ENCODE peak calls at places on chromosome 10, in nine cellular contexts. One of them, this sample, is unnamed.
A peak's percentile ranks its signal among the peaks of the same experiment; 100 is the strongest.

GRCh38 chr10:96229568-96230030 is 41.8 kb downstream of the BLNK start:
- DNase-seq in hypothalamus: peak; percentile 30
- DNase-seq in PC-3: peak; percentile 69
- DNase-seq in GDM1: peak; percentile 82
- DNase-seq in CD4-positive, CD25-positive, alpha-beta regulatory T cell: peak; percentile 78
- DNase-seq in IMR-90: peak; percentile 58
- DNase-seq in activated naive CD8-positive, alpha-beta T cell treated with anti-CD3 and anti-CD28 coated beads, Interleukin-2, amount 50 U/mL, for 24 hours: peak; percentile 80
- DNase-seq in stimulated activated CD4-positive, alpha-beta T cell treated with anti-CD3 and anti-CD28 coated beads, Interleukin-1b, Interleukin-23, amount 100 ng/mL, for 24 hours: peak; percentile 30
- DNase-seq in GM13977: peak; percentile 72
- DNase-seq in this sample: no peak

GRCh38 chr10:48460148-48460545 is 144.7 kb downstream of the ARHGAP22 start:
- DNase-seq in hypothalamus: no peak
- DNase-seq in PC-3: no peak
- DNase-seq in GDM1: no peak
- DNase-seq in CD4-positive, CD25-positive, alpha-beta regulatory T cell: no peak
- DNase-seq in IMR-90: no peak
- DNase-seq in activated naive CD8-positive, alpha-beta T cell treated with anti-CD3 and anti-CD28 coated beads, Interleukin-2, amount 50 U/mL, for 24 hours: no peak
- DNase-seq in stimulated activated CD4-positive, alpha-beta T cell treated with anti-CD3 and anti-CD28 coated beads, Interleukin-1b, Interleukin-23, amount 100 ng/mL, for 24 hours: no peak
- DNase-seq in GM13977: no peak
- DNase-seq in this sample: no peak

GRCh38 chr10:108037061-108037460 is 872.6 kb upstream of the SORCS1 start:
- DNase-seq in hypothalamus: no peak
- DNase-seq in PC-3: no peak
- DNase-seq in GDM1: no peak
- DNase-seq in CD4-positive, CD25-positive, alpha-beta regulatory T cell: no peak
- DNase-seq in IMR-90: no peak
- DNase-seq in activated naive CD8-positive, alpha-beta T cell treated with anti-CD3 and anti-CD28 coated beads, Interleukin-2, amount 50 U/mL, for 24 hours: no peak
- DNase-seq in stimulated activated CD4-positive, alpha-beta T cell treated with anti-CD3 and anti-CD28 coated beads, Interleukin-1b, Interleukin-23, amount 100 ng/mL, for 24 hours: no peak
- DNase-seq in GM13977: no peak
- DNase-seq in this sample: no peak

GRCh38 chr10:80477813-80478212 is 23.7 kb downstream of the TSPAN14 start:
- DNase-seq in hypothalamus: no peak
- DNase-seq in PC-3: no peak
- DNase-seq in GDM1: no peak
- DNase-seq in CD4-positive, CD25-positive, alpha-beta regulatory T cell: no peak
- DNase-seq in IMR-90: peak; percentile 92
- DNase-seq in activated naive CD8-positive, alpha-beta T cell treated with anti-CD3 and anti-CD28 coated beads, Interleukin-2, amount 50 U/mL, for 24 hours: no peak
- DNase-seq in stimulated activated CD4-positive, alpha-beta T cell treated with anti-CD3 and anti-CD28 coated beads, Interleukin-1b, Interleukin-23, amount 100 ng/mL, for 24 hours: no peak
- DNase-seq in GM13977: no peak
- DNase-seq in this sample: no peak

GRCh38 chr10:51273572-51273971 is 199.3 kb downstream of the PRKG1 start:
- DNase-seq in hypothalamus: no peak
- DNase-seq in PC-3: no peak
- DNase-seq in GDM1: no peak
- DNase-seq in CD4-positive, CD25-positive, alpha-beta regulatory T cell: no peak
- DNase-seq in IMR-90: no peak
- DNase-seq in activated naive CD8-positive, alpha-beta T cell treated with anti-CD3 and anti-CD28 coated beads, Interleukin-2, amount 50 U/mL, for 24 hours: no peak
- DNase-seq in stimulated activated CD4-positive, alpha-beta T cell treated with anti-CD3 and anti-CD28 coated beads, Interleukin-1b, Interleukin-23, amount 100 ng/mL, for 24 hours: no peak
- DNase-seq in GM13977: no peak
- DNase-seq in this sample: no peak

GRCh38 chr10:97685395-97685958 is 1.6 kb downstream of the AVPI1 start:
- DNase-seq in hypothalamus: no peak
- DNase-seq in PC-3: peak; percentile 27
- DNase-seq in GDM1: no peak
- DNase-seq in CD4-positive, CD25-positive, alpha-beta regulatory T cell: no peak
- DNase-seq in IMR-90: peak; percentile 58
- DNase-seq in activated naive CD8-positive, alpha-beta T cell treated with anti-CD3 and anti-CD28 coated beads, Interleukin-2, amount 50 U/mL, for 24 hours: no peak
- DNase-seq in stimulated activated CD4-positive, alpha-beta T cell treated with anti-CD3 and anti-CD28 coated beads, Interleukin-1b, Interleukin-23, amount 100 ng/mL, for 24 hours: no peak
- DNase-seq in GM13977: no peak
- DNase-seq in this sample: no peak

GRCh38 chr10:113960617-113961260 is 82.9 kb upstream of the ADRB1 start:
- DNase-seq in hypothalamus: no peak
- DNase-seq in PC-3: peak; percentile 2
- DNase-seq in GDM1: no peak
- DNase-seq in CD4-positive, CD25-positive, alpha-beta regulatory T cell: peak; percentile 72
- DNase-seq in IMR-90: no peak
- DNase-seq in activated naive CD8-positive, alpha-beta T cell treated with anti-CD3 and anti-CD28 coated beads, Interleukin-2, amount 50 U/mL, for 24 hours: no peak
- DNase-seq in stimulated activated CD4-positive, alpha-beta T cell treated with anti-CD3 and anti-CD28 coated beads, Interleukin-1b, Interleukin-23, amount 100 ng/mL, for 24 hours: no peak
- DNase-seq in GM13977: peak; percentile 17
- DNase-seq in this sample: no peak

GRCh38 chr10:62356447-62356846 is 17.7 kb upstream of the ZNF365 start:
- DNase-seq in hypothalamus: no peak
- DNase-seq in PC-3: no peak
- DNase-seq in GDM1: no peak
- DNase-seq in CD4-positive, CD25-positive, alpha-beta regulatory T cell: no peak
- DNase-seq in IMR-90: no peak
- DNase-seq in activated naive CD8-positive, alpha-beta T cell treated with anti-CD3 and anti-CD28 coated beads, Interleukin-2, amount 50 U/mL, for 24 hours: no peak
- DNase-seq in stimulated activated CD4-positive, alpha-beta T cell treated with anti-CD3 and anti-CD28 coated beads, Interleukin-1b, Interleukin-23, amount 100 ng/mL, for 24 hours: no peak
- DNase-seq in GM13977: no peak
- DNase-seq in this sample: no peak

GRCh38 chr10:50382576-50383023 is 131.3 kb upstream of the ASAH2 start:
- DNase-seq in hypothalamus: no peak
- DNase-seq in PC-3: no peak
- DNase-seq in GDM1: no peak
- DNase-seq in CD4-positive, CD25-positive, alpha-beta regulatory T cell: no peak
- DNase-seq in IMR-90: no peak
- DNase-seq in activated naive CD8-positive, alpha-beta T cell treated with anti-CD3 and anti-CD28 coated beads, Interleukin-2, amount 50 U/mL, for 24 hours: no peak
- DNase-seq in stimulated activated CD4-positive, alpha-beta T cell treated with anti-CD3 and anti-CD28 coated beads, Interleukin-1b, Interleukin-23, amount 100 ng/mL, for 24 hours: no peak
- DNase-seq in GM13977: no peak
- DNase-seq in this sample: no peak

GRCh38 chr10:35885076-35885475 is 243.0 kb upstream of the FZD8 start:
- DNase-seq in hypothalamus: no peak
- DNase-seq in PC-3: no peak
- DNase-seq in GDM1: no peak
- DNase-seq in CD4-positive, CD25-positive, alpha-beta regulatory T cell: no peak
- DNase-seq in IMR-90: no peak
- DNase-seq in activated naive CD8-positive, alpha-beta T cell treated with anti-CD3 and anti-CD28 coated beads, Interleukin-2, amount 50 U/mL, for 24 hours: no peak
- DNase-seq in stimulated activated CD4-positive, alpha-beta T cell treated with anti-CD3 and anti-CD28 coated beads, Interleukin-1b, Interleukin-23, amount 100 ng/mL, for 24 hours: no peak
- DNase-seq in GM13977: no peak
- DNase-seq in this sample: no peak

GRCh38 chr10:108970016-108970415 is 953.3 kb downstream of the XPNPEP1 start:
- DNase-seq in hypothalamus: no peak
- DNase-seq in PC-3: peak; percentile 51
- DNase-seq in GDM1: peak; percentile 0
- DNase-seq in CD4-positive, CD25-positive, alpha-beta regulatory T cell: no peak
- DNase-seq in IMR-90: peak; percentile 8
- DNase-seq in activated naive CD8-positive, alpha-beta T cell treated with anti-CD3 and anti-CD28 coated beads, Interleukin-2, amount 50 U/mL, for 24 hours: no peak
- DNase-seq in stimulated activated CD4-positive, alpha-beta T cell treated with anti-CD3 and anti-CD28 coated beads, Interleukin-1b, Interleukin-23, amount 100 ng/mL, for 24 hours: no peak
- DNase-seq in GM13977: no peak
- DNase-seq in this sample: no peak

GRCh38 chr10:71014021-71014782 is 125.8 kb upstream of the PCBD1 start:
- DNase-seq in hypothalamus: no peak
- DNase-seq in PC-3: no peak
- DNase-seq in GDM1: no peak
- DNase-seq in CD4-positive, CD25-positive, alpha-beta regulatory T cell: no peak
- DNase-seq in IMR-90: no peak
- DNase-seq in activated naive CD8-positive, alpha-beta T cell treated with anti-CD3 and anti-CD28 coated beads, Interleukin-2, amount 50 U/mL, for 24 hours: no peak
- DNase-seq in stimulated activated CD4-positive, alpha-beta T cell treated with anti-CD3 and anti-CD28 coated beads, Interleukin-1b, Interleukin-23, amount 100 ng/mL, for 24 hours: no peak
- DNase-seq in GM13977: no peak
- DNase-seq in this sample: no peak

GRCh38 chr10:93180402-93181040 is 106.8 kb downstream of the CYP26A1 start:
- DNase-seq in hypothalamus: no peak
- DNase-seq in PC-3: no peak
- DNase-seq in GDM1: no peak
- DNase-seq in CD4-positive, CD25-positive, alpha-beta regulatory T cell: no peak
- DNase-seq in IMR-90: peak; percentile 7
- DNase-seq in activated naive CD8-positive, alpha-beta T cell treated with anti-CD3 and anti-CD28 coated beads, Interleukin-2, amount 50 U/mL, for 24 hours: no peak
- DNase-seq in stimulated activated CD4-positive, alpha-beta T cell treated with anti-CD3 and anti-CD28 coated beads, Interleukin-1b, Interleukin-23, amount 100 ng/mL, for 24 hours: no peak
- DNase-seq in GM13977: no peak
- DNase-seq in this sample: no peak

GRCh38 chr10:86056632-86057031 is 310.0 kb downstream of the GRID1 start:
- DNase-seq in hypothalamus: no peak
- DNase-seq in PC-3: no peak
- DNase-seq in GDM1: no peak
- DNase-seq in CD4-positive, CD25-positive, alpha-beta regulatory T cell: no peak
- DNase-seq in IMR-90: no peak
- DNase-seq in activated naive CD8-positive, alpha-beta T cell treated with anti-CD3 and anti-CD28 coated beads, Interleukin-2, amount 50 U/mL, for 24 hours: no peak
- DNase-seq in stimulated activated CD4-positive, alpha-beta T cell treated with anti-CD3 and anti-CD28 coated beads, Interleukin-1b, Interleukin-23, amount 100 ng/mL, for 24 hours: no peak
- DNase-seq in GM13977: no peak
- DNase-seq in this sample: no peak

GRCh38 chr10:93445097-93445960 is 36.8 kb downstream of the MYOF start:
- DNase-seq in hypothalamus: peak; percentile 45
- DNase-seq in PC-3: peak; percentile 93
- DNase-seq in GDM1: no peak
- DNase-seq in CD4-positive, CD25-positive, alpha-beta regulatory T cell: no peak
- DNase-seq in IMR-90: peak; percentile 98
- DNase-seq in activated naive CD8-positive, alpha-beta T cell treated with anti-CD3 and anti-CD28 coated beads, Interleukin-2, amount 50 U/mL, for 24 hours: no peak
- DNase-seq in stimulated activated CD4-positive, alpha-beta T cell treated with anti-CD3 and anti-CD28 coated beads, Interleukin-1b, Interleukin-23, amount 100 ng/mL, for 24 hours: no peak
- DNase-seq in GM13977: no peak
- DNase-seq in this sample: no peak

GRCh38 chr10:123766761-123767160 is 100.6 kb downstream of the GPR26 start:
- DNase-seq in hypothalamus: no peak
- DNase-seq in PC-3: no peak
- DNase-seq in GDM1: no peak
- DNase-seq in CD4-positive, CD25-positive, alpha-beta regulatory T cell: no peak
- DNase-seq in IMR-90: no peak
- DNase-seq in activated naive CD8-positive, alpha-beta T cell treated with anti-CD3 and anti-CD28 coated beads, Interleukin-2, amount 50 U/mL, for 24 hours: no peak
- DNase-seq in stimulated activated CD4-positive, alpha-beta T cell treated with anti-CD3 and anti-CD28 coated beads, Interleukin-1b, Interleukin-23, amount 100 ng/mL, for 24 hours: no peak
- DNase-seq in GM13977: no peak
- DNase-seq in this sample: no peak

GRCh38 chr10:11610855-11611247 is 599 bp downstream of the USP6NL start:
- DNase-seq in hypothalamus: peak; percentile 37
- DNase-seq in PC-3: no peak
- DNase-seq in GDM1: peak; percentile 11
- DNase-seq in CD4-positive, CD25-positive, alpha-beta regulatory T cell: peak; percentile 33
- DNase-seq in IMR-90: peak; percentile 37
- DNase-seq in activated naive CD8-positive, alpha-beta T cell treated with anti-CD3 and anti-CD28 coated beads, Interleukin-2, amount 50 U/mL, for 24 hours: peak; percentile 37
- DNase-seq in stimulated activated CD4-positive, alpha-beta T cell treated with anti-CD3 and anti-CD28 coated beads, Interleukin-1b, Interleukin-23, amount 100 ng/mL, for 24 hours: no peak
- DNase-seq in GM13977: no peak
- DNase-seq in this sample: no peak

GRCh38 chr10:102904337-102904736 is 13.8 kb upstream of the CNNM2 start:
- DNase-seq in hypothalamus: no peak
- DNase-seq in PC-3: no peak
- DNase-seq in GDM1: no peak
- DNase-seq in CD4-positive, CD25-positive, alpha-beta regulatory T cell: no peak
- DNase-seq in IMR-90: no peak
- DNase-seq in activated naive CD8-positive, alpha-beta T cell treated with anti-CD3 and anti-CD28 coated beads, Interleukin-2, amount 50 U/mL, for 24 hours: no peak
- DNase-seq in stimulated activated CD4-positive, alpha-beta T cell treated with anti-CD3 and anti-CD28 coated beads, Interleukin-1b, Interleukin-23, amount 100 ng/mL, for 24 hours: no peak
- DNase-seq in GM13977: no peak
- DNase-seq in this sample: no peak